ENCODE peak calls at places on chromosomes 16 and 17, in eight cellular contexts. C is IMR-90, V is memory B cell, Z is dorsolateral prefrontal cortex, K is SW 1271, N is occipital lobe, I is iPS DF 19.7, W is gastrocnemius medialis. M is an unnamed sample.

GRCh38 chr17:37107406-37108083 is 158.8 kb downstream of the AATF start:
- DNase-seq in W (peak; percentile 43), Z (peak; percentile 83), N (peak; percentile 62), V (no peak), I (no peak), K (no peak), C (peak; percentile 41), M (no peak)

GRCh38 chr17:34220776-34221390 is 34.2 kb upstream of the CCL2 start:
- DNase-seq in N (no peak), I (no peak), K (no peak), C (no peak), Z (no peak), W (peak; percentile 25), V (no peak), M (no peak)

GRCh38 chr16:21088646-21089538 is 61.8 kb downstream of the DNAH3 start:
- DNase-seq in C (peak; percentile 69), V (no peak), Z (no peak), K (no peak), W (no peak), N (peak; percentile 35), I (no peak), M (no peak)

GRCh38 chr17:48215583-48216139 is 108.1 kb downstream of the SNX11 start:
- DNase-seq in I (no peak), V (no peak), N (no peak), K (peak; percentile 67), Z (no peak), W (no peak), C (peak; percentile 28), M (no peak)

GRCh38 chr16:30561212-30561816 is 3.1 kb upstream of the ZNF764 start:
- DNase-seq in W (no peak), K (no peak), Z (no peak), V (peak; percentile 41), I (no peak), N (no peak), C (no peak), M (no peak)

GRCh38 chr17:27368971-27369370 is 75.1 kb downstream of the WSB1 start:
- DNase-seq in V (no peak), N (no peak), K (no peak), C (no peak), I (no peak), Z (no peak), W (no peak), M (no peak)

GRCh38 chr17:12709063-12709462 is 43.4 kb downstream of the MYOCD start:
- DNase-seq in N (no peak), I (no peak), C (peak; percentile 62), V (no peak), K (no peak), Z (no peak), W (no peak), M (no peak)

GRCh38 chr16:6105115-6105514 is 1007.5 kb upstream of the EEF2KMT start:
- DNase-seq in I (no peak), Z (no peak), W (no peak), N (no peak), K (no peak), V (no peak), C (no peak), M (no peak)

GRCh38 chr17:35132099-35132498 is 10.0 kb downstream of the NLE1 start:
- DNase-seq in K (no peak), N (no peak), V (no peak), W (no peak), I (no peak), C (no peak), Z (no peak), M (no peak)

GRCh38 chr16:58070585-58070984 is 45.0 kb downstream of the MMP15 start:
- DNase-seq in V (no peak), W (no peak), N (no peak), K (no peak), I (no peak), C (no peak), Z (no peak), M (no peak)

GRCh38 chr17:68719431-68719830 is 118.3 kb upstream of the FAM20A start:
- DNase-seq in N (no peak), C (no peak), V (no peak), Z (no peak), I (no peak), K (no peak), W (no peak), M (no peak)

GRCh38 chr17:80931421-80932265 is 60.0 kb upstream of the CHMP6 start:
- DNase-seq in I (peak; percentile 52), K (no peak), W (no peak), C (peak; percentile 75), N (no peak), Z (peak; percentile 22), V (no peak), M (no peak)

GRCh38 chr16:83561876-83562275 is 245.9 kb upstream of the HSBP1 start:
- DNase-seq in V (no peak), W (no peak), N (no peak), I (no peak), Z (no peak), C (peak; percentile 40), K (no peak), M (no peak)

GRCh38 chr16:89600427-89600826 is 13.0 kb upstream of the DPEP1 start:
- DNase-seq in I (no peak), N (no peak), K (no peak), Z (no peak), W (no peak), V (no peak), C (no peak), M (no peak)

GRCh38 chr17:63621684-63622570 is at the start of gene MAP3K3:
- DNase-seq in V (peak; percentile 84), N (peak; percentile 100), Z (peak; percentile 100), I (peak; percentile 99), K (peak; percentile 100), C (peak; percentile 100), W (peak; percentile 100), M (peak; percentile 100)

M was measured in caudate nucleus.